ENCODE peak calls at places on chromosome 5, in seven cellular contexts. One of them, this sample, is unnamed.

GRCh38 chr5:129977810-129978209 is 73.5 kb downstream of the CHSY3 start:
- DNase-seq in uterus: no peak
- DNase-seq in body of pancreas: no peak
- DNase-seq in MM.1S: peak; percentile 49
- DNase-seq in H1: no peak
- DNase-seq in stomach: no peak
- DNase-seq in cardiac muscle cell: no peak
- DNase-seq in this sample: no peak

GRCh38 chr5:156543348-156543747 is 216.4 kb downstream of the SGCD start:
- DNase-seq in uterus: no peak
- DNase-seq in body of pancreas: no peak
- DNase-seq in MM.1S: no peak
- DNase-seq in H1: no peak
- DNase-seq in stomach: no peak
- DNase-seq in cardiac muscle cell: no peak
- DNase-seq in this sample: no peak

GRCh38 chr5:94422819-94423218 is 195.6 kb downstream of the KIAA0825 start:
- DNase-seq in uterus: no peak
- DNase-seq in body of pancreas: no peak
- DNase-seq in MM.1S: no peak
- DNase-seq in H1: no peak
- DNase-seq in stomach: no peak
- DNase-seq in cardiac muscle cell: peak; percentile 44
- DNase-seq in this sample: no peak

GRCh38 chr5:175902013-175902412 is 30.6 kb downstream of the CPLX2 start:
- DNase-seq in uterus: no peak
- DNase-seq in body of pancreas: no peak
- DNase-seq in MM.1S: no peak
- DNase-seq in H1: no peak
- DNase-seq in stomach: no peak
- DNase-seq in cardiac muscle cell: no peak
- DNase-seq in this sample: no peak

GRCh38 chr5:159175547-159175946 is 33.8 kb downstream of the RNF145 start:
- DNase-seq in uterus: no peak
- DNase-seq in body of pancreas: no peak
- DNase-seq in MM.1S: no peak
- DNase-seq in H1: no peak
- DNase-seq in stomach: no peak
- DNase-seq in cardiac muscle cell: peak; percentile 62
- DNase-seq in this sample: peak; percentile 20

GRCh38 chr5:35436441-35437057 is 181.1 kb upstream of the SPEF2 start:
- DNase-seq in uterus: no peak
- DNase-seq in body of pancreas: peak; percentile 30
- DNase-seq in MM.1S: peak; percentile 46
- DNase-seq in H1: no peak
- DNase-seq in stomach: no peak
- DNase-seq in cardiac muscle cell: peak; percentile 53
- DNase-seq in this sample: no peak

GRCh38 chr5:101675510-101675909 is 620.6 kb downstream of the SLCO4C1 start:
- DNase-seq in uterus: no peak
- DNase-seq in body of pancreas: no peak
- DNase-seq in MM.1S: no peak
- DNase-seq in H1: no peak
- DNase-seq in stomach: no peak
- DNase-seq in cardiac muscle cell: no peak
- DNase-seq in this sample: no peak

GRCh38 chr5:169893010-169893409 is 87.3 kb downstream of the INSYN2B start:
- DNase-seq in uterus: no peak
- DNase-seq in body of pancreas: no peak
- DNase-seq in MM.1S: no peak
- DNase-seq in H1: no peak
- DNase-seq in stomach: no peak
- DNase-seq in cardiac muscle cell: no peak
- DNase-seq in this sample: no peak

GRCh38 chr5:147344861-147345260 is 110.0 kb downstream of the STK32A start:
- DNase-seq in uterus: no peak
- DNase-seq in body of pancreas: no peak
- DNase-seq in MM.1S: no peak
- DNase-seq in H1: no peak
- DNase-seq in stomach: no peak
- DNase-seq in cardiac muscle cell: no peak
- DNase-seq in this sample: no peak

DNA sequence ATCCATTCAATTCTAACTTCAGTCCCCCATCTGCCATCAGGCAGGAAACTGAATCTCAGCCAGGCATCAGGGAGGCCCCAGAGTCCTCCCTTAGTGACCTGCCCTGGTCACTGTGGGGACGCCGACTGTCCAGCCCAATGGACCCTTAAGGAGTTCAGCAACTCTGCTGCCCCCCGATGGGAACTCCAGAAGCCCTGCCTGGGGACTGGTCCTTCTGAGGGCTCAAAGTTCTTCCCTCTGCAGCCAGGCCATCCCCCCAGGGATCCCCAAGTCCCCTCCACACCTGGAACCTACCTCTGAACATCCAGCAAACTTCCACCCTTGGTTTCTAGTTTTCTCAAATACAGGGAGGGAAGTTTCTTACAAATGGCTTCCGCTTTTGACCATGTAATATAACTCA is 76.8 kb downstream of the UBE2QL1 start:
- DNase-seq in uterus: no peak
- DNase-seq in body of pancreas: no peak
- DNase-seq in MM.1S: no peak
- DNase-seq in H1: no peak
- DNase-seq in stomach: no peak
- DNase-seq in cardiac muscle cell: no peak
- DNase-seq in this sample: no peak
- H3K4me3 ChIP-seq in uterus: no peak overlapping the region
- H3K4me3 ChIP-seq in body of pancreas: no peak overlapping the region
- H3K4me3 ChIP-seq in MM.1S: no peak overlapping the region
- H3K4me3 ChIP-seq in H1: no peak overlapping the region
- H3K4me3 ChIP-seq in stomach: no peak overlapping the region
- H3K4me3 ChIP-seq in cardiac muscle cell: no peak overlapping the region
- H3K4me3 ChIP-seq in this sample: no peak overlapping the region

GRCh38 chr5:140339636-140340035 is 6.8 kb downstream of the HBEGF start:
- DNase-seq in uterus: no peak
- DNase-seq in body of pancreas: no peak
- DNase-seq in MM.1S: peak; percentile 33
- DNase-seq in H1: no peak
- DNase-seq in stomach: no peak
- DNase-seq in cardiac muscle cell: no peak
- DNase-seq in this sample: no peak
- H3K36me3 ChIP-seq in uterus: no peaks in the 10 kb centered on the region
- H3K36me3 ChIP-seq in body of pancreas: no peaks in the 10 kb centered on the region
- H3K36me3 ChIP-seq in MM.1S: no peaks in the 10 kb centered on the region
- H3K36me3 ChIP-seq in H1: no peaks in the 10 kb centered on the region
- H3K36me3 ChIP-seq in stomach: peaks cover 62% of the 10 kb centered on the region
- H3K36me3 ChIP-seq in cardiac muscle cell: no peaks in the 10 kb centered on the region
- H3K36me3 ChIP-seq in this sample: no peaks in the 10 kb centered on the region

DNA sequence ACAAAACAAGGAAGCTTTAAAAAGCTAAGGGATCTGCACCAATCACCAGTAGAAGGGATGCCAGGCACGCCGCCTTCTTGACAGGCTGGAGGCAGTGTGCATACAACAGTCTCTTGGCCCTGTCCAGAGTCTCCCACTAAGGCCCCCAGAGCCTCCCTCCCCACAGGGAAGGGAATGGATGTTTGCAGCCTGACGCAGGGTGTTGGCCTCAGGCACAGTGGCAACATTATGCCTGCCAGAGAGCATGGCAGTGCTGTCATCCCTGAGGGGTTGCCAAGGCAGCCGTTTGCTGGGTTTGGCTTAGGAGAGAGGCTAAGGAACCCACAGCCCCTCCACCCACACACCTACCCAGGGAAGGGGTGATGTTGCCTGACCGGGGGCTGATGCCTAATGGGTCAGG is 4.8 kb downstream of the HBEGF start:
- DNase-seq in uterus: no peak
- DNase-seq in body of pancreas: no peak
- DNase-seq in MM.1S: no peak
- DNase-seq in H1: no peak
- DNase-seq in stomach: no peak
- DNase-seq in cardiac muscle cell: no peak
- DNase-seq in this sample: no peak
- H3K27ac ChIP-seq in uterus: peak overlapping the region; percentile 9
- H3K27ac ChIP-seq in body of pancreas: no peak overlapping the region
- H3K27ac ChIP-seq in MM.1S: peak overlapping the region; percentile 70
- H3K27ac ChIP-seq in H1: no peak overlapping the region
- H3K27ac ChIP-seq in stomach: peak overlapping the region; percentile 93
- H3K27ac ChIP-seq in cardiac muscle cell: no peak overlapping the region
- H3K27ac ChIP-seq in this sample: no peak overlapping the region

DNA sequence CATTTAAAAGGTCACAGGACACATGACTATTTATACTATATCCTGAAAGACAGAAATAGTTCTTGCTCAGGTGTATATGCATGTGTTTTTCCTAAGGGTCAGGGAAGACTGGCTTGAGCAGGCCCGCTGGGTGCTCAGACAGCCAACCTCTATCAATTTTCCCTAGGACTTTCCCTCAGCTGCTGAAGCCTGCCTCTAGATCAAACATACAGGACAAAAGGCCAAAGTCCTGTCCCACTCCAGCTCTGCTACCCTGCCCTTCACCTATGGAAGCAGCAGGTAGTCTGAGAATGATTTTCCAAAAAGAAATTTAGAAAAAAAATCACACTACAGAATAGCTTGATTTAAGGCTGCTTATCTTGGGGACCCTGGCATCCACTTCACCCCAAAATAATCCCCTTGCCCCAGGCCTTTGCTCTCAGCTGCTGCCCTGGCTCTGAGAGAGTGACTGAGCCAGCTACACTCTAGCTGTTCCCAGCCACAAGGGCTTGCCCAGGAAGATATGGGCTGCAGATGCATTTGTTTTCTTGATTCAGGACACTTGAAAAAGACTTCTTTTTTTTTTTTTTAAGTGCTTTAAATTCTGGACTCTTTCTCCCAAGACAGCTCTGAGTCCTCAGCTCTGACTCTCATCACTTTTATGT is 42.5 kb downstream of the KLHL3 start:
- DNase-seq in uterus: no peak
- DNase-seq in body of pancreas: peak; percentile 23
- DNase-seq in MM.1S: no peak
- DNase-seq in H1: no peak
- DNase-seq in stomach: no peak
- DNase-seq in cardiac muscle cell: no peak
- DNase-seq in this sample: no peak
- H3K4me3 ChIP-seq in uterus: no peak overlapping the region
- H3K4me3 ChIP-seq in body of pancreas: no peak overlapping the region
- H3K4me3 ChIP-seq in MM.1S: no peak overlapping the region
- H3K4me3 ChIP-seq in H1: no peak overlapping the region
- H3K4me3 ChIP-seq in stomach: no peak overlapping the region
- H3K4me3 ChIP-seq in cardiac muscle cell: no peak overlapping the region
- H3K4me3 ChIP-seq in this sample: no peak overlapping the region

DNA sequence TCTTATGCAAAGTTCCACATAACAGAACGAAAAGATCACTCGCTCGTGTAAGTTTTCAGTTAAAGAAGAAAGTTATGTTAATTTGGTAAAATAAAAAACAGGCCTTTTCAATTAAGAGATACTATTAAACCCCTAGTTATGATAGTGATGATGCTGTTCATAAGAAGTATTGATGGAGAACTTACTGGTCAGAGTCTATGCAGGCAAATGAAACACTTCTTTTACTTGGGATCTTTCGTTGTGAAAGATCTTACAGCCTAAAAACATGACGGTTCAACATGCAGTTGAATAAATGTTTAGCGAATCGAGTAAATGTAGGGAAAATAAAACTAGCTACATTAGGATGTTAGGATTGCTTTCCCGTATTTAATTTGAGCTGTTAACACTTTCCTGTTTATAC is 2.0 kb downstream of the RHOBTB3 start:
- DNase-seq in uterus: no peak
- DNase-seq in body of pancreas: no peak
- DNase-seq in MM.1S: no peak
- DNase-seq in H1: no peak
- DNase-seq in stomach: no peak
- DNase-seq in cardiac muscle cell: no peak
- DNase-seq in this sample: no peak
- H3K36me3 ChIP-seq in uterus: no peaks in the 10 kb centered on the region
- H3K36me3 ChIP-seq in body of pancreas: no peaks in the 10 kb centered on the region
- H3K36me3 ChIP-seq in MM.1S: no peaks in the 10 kb centered on the region
- H3K36me3 ChIP-seq in H1: no peaks in the 10 kb centered on the region
- H3K36me3 ChIP-seq in stomach: peaks cover 13% of the 10 kb centered on the region
- H3K36me3 ChIP-seq in cardiac muscle cell: peaks cover 21% of the 10 kb centered on the region
- H3K36me3 ChIP-seq in this sample: no peaks in the 10 kb centered on the region

GRCh38 chr5:43303242-43303641 is 10.0 kb downstream of the HMGCS1 start:
- DNase-seq in uterus: no peak
- DNase-seq in body of pancreas: no peak
- DNase-seq in MM.1S: no peak
- DNase-seq in H1: no peak
- DNase-seq in stomach: no peak
- DNase-seq in cardiac muscle cell: no peak
- DNase-seq in this sample: no peak
- H3K27ac ChIP-seq in uterus: no peak overlapping the region
- H3K27ac ChIP-seq in body of pancreas: no peak overlapping the region
- H3K27ac ChIP-seq in MM.1S: no peak overlapping the region
- H3K27ac ChIP-seq in H1: no peak overlapping the region
- H3K27ac ChIP-seq in stomach: no peak overlapping the region
- H3K27ac ChIP-seq in cardiac muscle cell: peak overlapping the region; percentile 10
- H3K27ac ChIP-seq in this sample: no peak overlapping the region

GRCh38 chr5:60014331-60014730 is 120.8 kb upstream of the PDE4D start:
- DNase-seq in uterus: no peak
- DNase-seq in body of pancreas: no peak
- DNase-seq in MM.1S: no peak
- DNase-seq in H1: no peak
- DNase-seq in stomach: no peak
- DNase-seq in cardiac muscle cell: no peak
- DNase-seq in this sample: no peak
- H3K4me3 ChIP-seq in uterus: no peak overlapping the region
- H3K4me3 ChIP-seq in body of pancreas: no peak overlapping the region
- H3K4me3 ChIP-seq in MM.1S: no peak overlapping the region
- H3K4me3 ChIP-seq in H1: no peak overlapping the region
- H3K4me3 ChIP-seq in stomach: no peak overlapping the region
- H3K4me3 ChIP-seq in cardiac muscle cell: no peak overlapping the region
- H3K4me3 ChIP-seq in this sample: no peak overlapping the region

GRCh38 chr5:180303226-180304015 is 11.5 kb upstream of the MAPK9 start:
- DNase-seq in uterus: no peak
- DNase-seq in body of pancreas: no peak
- DNase-seq in MM.1S: no peak
- DNase-seq in H1: no peak
- DNase-seq in stomach: no peak
- DNase-seq in cardiac muscle cell: no peak
- DNase-seq in this sample: no peak

GRCh38 chr5:180304016-180304292 is 12.1 kb upstream of the MAPK9 start:
- DNase-seq in uterus: no peak
- DNase-seq in body of pancreas: no peak
- DNase-seq in MM.1S: no peak
- DNase-seq in H1: no peak
- DNase-seq in stomach: no peak
- DNase-seq in cardiac muscle cell: no peak
- DNase-seq in this sample: no peak

GRCh38 chr5:180306796-180307195 is 14.9 kb upstream of the MAPK9 start:
- DNase-seq in uterus: no peak
- DNase-seq in body of pancreas: no peak
- DNase-seq in MM.1S: no peak
- DNase-seq in H1: no peak
- DNase-seq in stomach: no peak
- DNase-seq in cardiac muscle cell: no peak
- DNase-seq in this sample: no peak

GRCh38 chr5:180304431-180305375 is 12.8 kb upstream of the MAPK9 start:
- DNase-seq in uterus: no peak
- DNase-seq in body of pancreas: no peak
- DNase-seq in MM.1S: no peak
- DNase-seq in H1: no peak
- DNase-seq in stomach: no peak
- DNase-seq in cardiac muscle cell: no peak
- DNase-seq in this sample: no peak

GRCh38 chr5:180305481-180305880 is 13.6 kb upstream of the MAPK9 start:
- DNase-seq in uterus: no peak
- DNase-seq in body of pancreas: no peak
- DNase-seq in MM.1S: no peak
- DNase-seq in H1: no peak
- DNase-seq in stomach: no peak
- DNase-seq in cardiac muscle cell: no peak
- DNase-seq in this sample: no peak
- H3K36me3 ChIP-seq in uterus: no peaks in the 10 kb centered on the region
- H3K36me3 ChIP-seq in body of pancreas: no peaks in the 10 kb centered on the region
- H3K36me3 ChIP-seq in MM.1S: no peaks in the 10 kb centered on the region
- H3K36me3 ChIP-seq in H1: peaks cover 69% of the 10 kb centered on the region
- H3K36me3 ChIP-seq in stomach: peaks cover 57% of the 10 kb centered on the region
- H3K36me3 ChIP-seq in cardiac muscle cell: peaks cover 23% of the 10 kb centered on the region
- H3K36me3 ChIP-seq in this sample: no peaks in the 10 kb centered on the region

GRCh38 chr5:74355456-74355855 is 285.1 kb downstream of the ENC1 start:
- DNase-seq in uterus: no peak
- DNase-seq in body of pancreas: no peak
- DNase-seq in MM.1S: no peak
- DNase-seq in H1: no peak
- DNase-seq in stomach: no peak
- DNase-seq in cardiac muscle cell: no peak
- DNase-seq in this sample: no peak
- H3K27ac ChIP-seq in uterus: no peak overlapping the region
- H3K27ac ChIP-seq in body of pancreas: no peak overlapping the region
- H3K27ac ChIP-seq in MM.1S: no peak overlapping the region
- H3K27ac ChIP-seq in H1: no peak overlapping the region
- H3K27ac ChIP-seq in stomach: no peak overlapping the region
- H3K27ac ChIP-seq in cardiac muscle cell: no peak overlapping the region
- H3K27ac ChIP-seq in this sample: no peak overlapping the region

This sample was measured in CD4-positive, alpha-beta memory T cell.